ENCODE peak calls at places on chromosome 15, in nine cellular contexts. One of them, this sample, is unnamed.

GRCh38 chr15:51837784-51838183 is 8.3 kb downstream of the TMOD3 start:
- DNase-seq in stimulated activated CD4-positive, alpha-beta T cell treated with anti-CD3 and anti-CD28 coated beads, Interleukin-1b, Interleukin-23, amount 100 ng/mL, for 1 hour: no peak
- DNase-seq in SK-MEL-5: no peak
- DNase-seq in AG08396: no peak
- DNase-seq in CD8-positive, alpha-beta memory T cell: no peak
- DNase-seq in RCC 7860: no peak
- DNase-seq in activated CD8-positive, alpha-beta memory T cell treated with anti-CD3 and anti-CD28 coated beads for 24 hours: no peak
- DNase-seq in activated CD4-positive, CD25-positive, alpha-beta regulatory T cell treated with anti-CD3 and anti-CD28 coated beads, Interleukin-2, amount 50 U/mL, for 16 hours: no peak
- DNase-seq in neural crest cell: no peak
- DNase-seq in this sample: no peak

GRCh38 chr15:69304176-69304533 is 5.4 kb downstream of the PAQR5 start:
- DNase-seq in RCC 7860: peak; percentile 86
- DNase-seq in AG08396: peak; percentile 82
- DNase-seq in CD8-positive, alpha-beta memory T cell: no peak
- DNase-seq in activated CD4-positive, CD25-positive, alpha-beta regulatory T cell treated with anti-CD3 and anti-CD28 coated beads, Interleukin-2, amount 50 U/mL, for 16 hours: no peak
- DNase-seq in neural crest cell: no peak
- DNase-seq in activated CD8-positive, alpha-beta memory T cell treated with anti-CD3 and anti-CD28 coated beads for 24 hours: no peak
- DNase-seq in SK-MEL-5: no peak
- DNase-seq in stimulated activated CD4-positive, alpha-beta T cell treated with anti-CD3 and anti-CD28 coated beads, Interleukin-1b, Interleukin-23, amount 100 ng/mL, for 1 hour: no peak
- DNase-seq in this sample: no peak

GRCh38 chr15:61131598-61131954 is 97.5 kb downstream of the RORA start:
- DNase-seq in stimulated activated CD4-positive, alpha-beta T cell treated with anti-CD3 and anti-CD28 coated beads, Interleukin-1b, Interleukin-23, amount 100 ng/mL, for 1 hour: no peak
- DNase-seq in activated CD8-positive, alpha-beta memory T cell treated with anti-CD3 and anti-CD28 coated beads for 24 hours: no peak
- DNase-seq in SK-MEL-5: no peak
- DNase-seq in RCC 7860: no peak
- DNase-seq in AG08396: no peak
- DNase-seq in activated CD4-positive, CD25-positive, alpha-beta regulatory T cell treated with anti-CD3 and anti-CD28 coated beads, Interleukin-2, amount 50 U/mL, for 16 hours: no peak
- DNase-seq in CD8-positive, alpha-beta memory T cell: no peak
- DNase-seq in neural crest cell: no peak
- DNase-seq in this sample: no peak

GRCh38 chr15:35126236-35126635 is 41.1 kb upstream of the NANOGP8 start:
- DNase-seq in CD8-positive, alpha-beta memory T cell: no peak
- DNase-seq in RCC 7860: no peak
- DNase-seq in SK-MEL-5: no peak
- DNase-seq in activated CD4-positive, CD25-positive, alpha-beta regulatory T cell treated with anti-CD3 and anti-CD28 coated beads, Interleukin-2, amount 50 U/mL, for 16 hours: no peak
- DNase-seq in neural crest cell: no peak
- DNase-seq in stimulated activated CD4-positive, alpha-beta T cell treated with anti-CD3 and anti-CD28 coated beads, Interleukin-1b, Interleukin-23, amount 100 ng/mL, for 1 hour: no peak
- DNase-seq in activated CD8-positive, alpha-beta memory T cell treated with anti-CD3 and anti-CD28 coated beads for 24 hours: no peak
- DNase-seq in AG08396: no peak
- DNase-seq in this sample: no peak

GRCh38 chr15:28983432-28984311 is 97.9 kb downstream of the APBA2 start:
- DNase-seq in activated CD4-positive, CD25-positive, alpha-beta regulatory T cell treated with anti-CD3 and anti-CD28 coated beads, Interleukin-2, amount 50 U/mL, for 16 hours: no peak
- DNase-seq in SK-MEL-5: no peak
- DNase-seq in RCC 7860: no peak
- DNase-seq in neural crest cell: no peak
- DNase-seq in activated CD8-positive, alpha-beta memory T cell treated with anti-CD3 and anti-CD28 coated beads for 24 hours: peak; percentile 54
- DNase-seq in CD8-positive, alpha-beta memory T cell: no peak
- DNase-seq in AG08396: no peak
- DNase-seq in stimulated activated CD4-positive, alpha-beta T cell treated with anti-CD3 and anti-CD28 coated beads, Interleukin-1b, Interleukin-23, amount 100 ng/mL, for 1 hour: no peak
- DNase-seq in this sample: no peak

GRCh38 chr15:58179741-58180381 is 41.7 kb downstream of the AQP9 start:
- DNase-seq in AG08396: no peak
- DNase-seq in activated CD8-positive, alpha-beta memory T cell treated with anti-CD3 and anti-CD28 coated beads for 24 hours: no peak
- DNase-seq in CD8-positive, alpha-beta memory T cell: no peak
- DNase-seq in stimulated activated CD4-positive, alpha-beta T cell treated with anti-CD3 and anti-CD28 coated beads, Interleukin-1b, Interleukin-23, amount 100 ng/mL, for 1 hour: no peak
- DNase-seq in neural crest cell: no peak
- DNase-seq in activated CD4-positive, CD25-positive, alpha-beta regulatory T cell treated with anti-CD3 and anti-CD28 coated beads, Interleukin-2, amount 50 U/mL, for 16 hours: no peak
- DNase-seq in SK-MEL-5: no peak
- DNase-seq in RCC 7860: no peak
- DNase-seq in this sample: no peak

GRCh38 chr15:97977734-97978133 is 17.2 kb downstream of the ARRDC4 start:
- DNase-seq in neural crest cell: no peak
- DNase-seq in SK-MEL-5: no peak
- DNase-seq in CD8-positive, alpha-beta memory T cell: no peak
- DNase-seq in AG08396: no peak
- DNase-seq in activated CD8-positive, alpha-beta memory T cell treated with anti-CD3 and anti-CD28 coated beads for 24 hours: no peak
- DNase-seq in activated CD4-positive, CD25-positive, alpha-beta regulatory T cell treated with anti-CD3 and anti-CD28 coated beads, Interleukin-2, amount 50 U/mL, for 16 hours: no peak
- DNase-seq in stimulated activated CD4-positive, alpha-beta T cell treated with anti-CD3 and anti-CD28 coated beads, Interleukin-1b, Interleukin-23, amount 100 ng/mL, for 1 hour: no peak
- DNase-seq in RCC 7860: no peak
- DNase-seq in this sample: no peak

GRCh38 chr15:78065973-78066946 is 11.3 kb downstream of the TBC1D2B start:
- DNase-seq in activated CD8-positive, alpha-beta memory T cell treated with anti-CD3 and anti-CD28 coated beads for 24 hours: no peak
- DNase-seq in AG08396: no peak
- DNase-seq in RCC 7860: no peak
- DNase-seq in SK-MEL-5: no peak
- DNase-seq in neural crest cell: no peak
- DNase-seq in activated CD4-positive, CD25-positive, alpha-beta regulatory T cell treated with anti-CD3 and anti-CD28 coated beads, Interleukin-2, amount 50 U/mL, for 16 hours: no peak
- DNase-seq in CD8-positive, alpha-beta memory T cell: no peak
- DNase-seq in stimulated activated CD4-positive, alpha-beta T cell treated with anti-CD3 and anti-CD28 coated beads, Interleukin-1b, Interleukin-23, amount 100 ng/mL, for 1 hour: no peak
- DNase-seq in this sample: no peak

GRCh38 chr15:89836255-89837133 is 21.8 kb upstream of the ANPEP start:
- DNase-seq in AG08396: peak; percentile 85
- DNase-seq in activated CD4-positive, CD25-positive, alpha-beta regulatory T cell treated with anti-CD3 and anti-CD28 coated beads, Interleukin-2, amount 50 U/mL, for 16 hours: no peak
- DNase-seq in RCC 7860: peak; percentile 85
- DNase-seq in CD8-positive, alpha-beta memory T cell: no peak
- DNase-seq in SK-MEL-5: peak; percentile 14
- DNase-seq in activated CD8-positive, alpha-beta memory T cell treated with anti-CD3 and anti-CD28 coated beads for 24 hours: no peak
- DNase-seq in neural crest cell: no peak
- DNase-seq in stimulated activated CD4-positive, alpha-beta T cell treated with anti-CD3 and anti-CD28 coated beads, Interleukin-1b, Interleukin-23, amount 100 ng/mL, for 1 hour: no peak
- DNase-seq in this sample: no peak

GRCh38 chr15:89822030-89822429 is 7.4 kb upstream of the ANPEP start:
- DNase-seq in activated CD8-positive, alpha-beta memory T cell treated with anti-CD3 and anti-CD28 coated beads for 24 hours: no peak
- DNase-seq in AG08396: no peak
- DNase-seq in CD8-positive, alpha-beta memory T cell: no peak
- DNase-seq in SK-MEL-5: no peak
- DNase-seq in neural crest cell: no peak
- DNase-seq in RCC 7860: peak; percentile 79
- DNase-seq in activated CD4-positive, CD25-positive, alpha-beta regulatory T cell treated with anti-CD3 and anti-CD28 coated beads, Interleukin-2, amount 50 U/mL, for 16 hours: no peak
- DNase-seq in stimulated activated CD4-positive, alpha-beta T cell treated with anti-CD3 and anti-CD28 coated beads, Interleukin-1b, Interleukin-23, amount 100 ng/mL, for 1 hour: no peak
- DNase-seq in this sample: no peak

GRCh38 chr15:67032608-67033007 is 32.8 kb upstream of the SMAD3 start:
- DNase-seq in CD8-positive, alpha-beta memory T cell: no peak
- DNase-seq in activated CD8-positive, alpha-beta memory T cell treated with anti-CD3 and anti-CD28 coated beads for 24 hours: no peak
- DNase-seq in neural crest cell: no peak
- DNase-seq in activated CD4-positive, CD25-positive, alpha-beta regulatory T cell treated with anti-CD3 and anti-CD28 coated beads, Interleukin-2, amount 50 U/mL, for 16 hours: no peak
- DNase-seq in RCC 7860: no peak
- DNase-seq in stimulated activated CD4-positive, alpha-beta T cell treated with anti-CD3 and anti-CD28 coated beads, Interleukin-1b, Interleukin-23, amount 100 ng/mL, for 1 hour: no peak
- DNase-seq in SK-MEL-5: no peak
- DNase-seq in AG08396: no peak
- DNase-seq in this sample: no peak

GRCh38 chr15:22892333-22892732 is 53.9 kb downstream of the NIPA2 start:
- DNase-seq in stimulated activated CD4-positive, alpha-beta T cell treated with anti-CD3 and anti-CD28 coated beads, Interleukin-1b, Interleukin-23, amount 100 ng/mL, for 1 hour: no peak
- DNase-seq in neural crest cell: no peak
- DNase-seq in CD8-positive, alpha-beta memory T cell: no peak
- DNase-seq in RCC 7860: no peak
- DNase-seq in AG08396: no peak
- DNase-seq in activated CD8-positive, alpha-beta memory T cell treated with anti-CD3 and anti-CD28 coated beads for 24 hours: no peak
- DNase-seq in SK-MEL-5: no peak
- DNase-seq in activated CD4-positive, CD25-positive, alpha-beta regulatory T cell treated with anti-CD3 and anti-CD28 coated beads, Interleukin-2, amount 50 U/mL, for 16 hours: no peak
- DNase-seq in this sample: no peak

GRCh38 chr15:39140060-39140604 is 440.7 kb upstream of the THBS1 start:
- DNase-seq in neural crest cell: no peak
- DNase-seq in activated CD8-positive, alpha-beta memory T cell treated with anti-CD3 and anti-CD28 coated beads for 24 hours: no peak
- DNase-seq in CD8-positive, alpha-beta memory T cell: no peak
- DNase-seq in stimulated activated CD4-positive, alpha-beta T cell treated with anti-CD3 and anti-CD28 coated beads, Interleukin-1b, Interleukin-23, amount 100 ng/mL, for 1 hour: no peak
- DNase-seq in RCC 7860: peak; percentile 83
- DNase-seq in SK-MEL-5: peak; percentile 22
- DNase-seq in AG08396: peak; percentile 46
- DNase-seq in activated CD4-positive, CD25-positive, alpha-beta regulatory T cell treated with anti-CD3 and anti-CD28 coated beads, Interleukin-2, amount 50 U/mL, for 16 hours: no peak
- DNase-seq in this sample: no peak

GRCh38 chr15:40308844-40309189 is 1.1 kb upstream of the PLCB2 start:
- DNase-seq in AG08396: no peak
- DNase-seq in activated CD8-positive, alpha-beta memory T cell treated with anti-CD3 and anti-CD28 coated beads for 24 hours: peak; percentile 80
- DNase-seq in RCC 7860: no peak
- DNase-seq in neural crest cell: no peak
- DNase-seq in activated CD4-positive, CD25-positive, alpha-beta regulatory T cell treated with anti-CD3 and anti-CD28 coated beads, Interleukin-2, amount 50 U/mL, for 16 hours: no peak
- DNase-seq in SK-MEL-5: no peak
- DNase-seq in CD8-positive, alpha-beta memory T cell: no peak
- DNase-seq in stimulated activated CD4-positive, alpha-beta T cell treated with anti-CD3 and anti-CD28 coated beads, Interleukin-1b, Interleukin-23, amount 100 ng/mL, for 1 hour: no peak
- DNase-seq in this sample: no peak

GRCh38 chr15:77346637-77347036 is 73.3 kb downstream of the PEAK1 start:
- DNase-seq in AG08396: no peak
- DNase-seq in activated CD4-positive, CD25-positive, alpha-beta regulatory T cell treated with anti-CD3 and anti-CD28 coated beads, Interleukin-2, amount 50 U/mL, for 16 hours: no peak
- DNase-seq in CD8-positive, alpha-beta memory T cell: no peak
- DNase-seq in SK-MEL-5: no peak
- DNase-seq in RCC 7860: no peak
- DNase-seq in activated CD8-positive, alpha-beta memory T cell treated with anti-CD3 and anti-CD28 coated beads for 24 hours: no peak
- DNase-seq in stimulated activated CD4-positive, alpha-beta T cell treated with anti-CD3 and anti-CD28 coated beads, Interleukin-1b, Interleukin-23, amount 100 ng/mL, for 1 hour: no peak
- DNase-seq in neural crest cell: no peak
- DNase-seq in this sample: peak; percentile 71

GRCh38 chr15:84750583-84751092 is 2.2 kb downstream of the ZNF592 start:
- DNase-seq in stimulated activated CD4-positive, alpha-beta T cell treated with anti-CD3 and anti-CD28 coated beads, Interleukin-1b, Interleukin-23, amount 100 ng/mL, for 1 hour: no peak
- DNase-seq in SK-MEL-5: no peak
- DNase-seq in CD8-positive, alpha-beta memory T cell: no peak
- DNase-seq in activated CD4-positive, CD25-positive, alpha-beta regulatory T cell treated with anti-CD3 and anti-CD28 coated beads, Interleukin-2, amount 50 U/mL, for 16 hours: no peak
- DNase-seq in RCC 7860: no peak
- DNase-seq in AG08396: no peak
- DNase-seq in neural crest cell: no peak
- DNase-seq in activated CD8-positive, alpha-beta memory T cell treated with anti-CD3 and anti-CD28 coated beads for 24 hours: no peak
- DNase-seq in this sample: no peak

GRCh38 chr15:66196565-66196964 is 57.0 kb downstream of the MEGF11 start:
- DNase-seq in stimulated activated CD4-positive, alpha-beta T cell treated with anti-CD3 and anti-CD28 coated beads, Interleukin-1b, Interleukin-23, amount 100 ng/mL, for 1 hour: no peak
- DNase-seq in RCC 7860: peak; percentile 46
- DNase-seq in SK-MEL-5: peak; percentile 6
- DNase-seq in activated CD4-positive, CD25-positive, alpha-beta regulatory T cell treated with anti-CD3 and anti-CD28 coated beads, Interleukin-2, amount 50 U/mL, for 16 hours: no peak
- DNase-seq in AG08396: no peak
- DNase-seq in neural crest cell: no peak
- DNase-seq in CD8-positive, alpha-beta memory T cell: no peak
- DNase-seq in activated CD8-positive, alpha-beta memory T cell treated with anti-CD3 and anti-CD28 coated beads for 24 hours: no peak
- DNase-seq in this sample: no peak

GRCh38 chr15:47412802-47413201 is 304.5 kb upstream of the SEMA6D start:
- DNase-seq in RCC 7860: no peak
- DNase-seq in stimulated activated CD4-positive, alpha-beta T cell treated with anti-CD3 and anti-CD28 coated beads, Interleukin-1b, Interleukin-23, amount 100 ng/mL, for 1 hour: no peak
- DNase-seq in activated CD8-positive, alpha-beta memory T cell treated with anti-CD3 and anti-CD28 coated beads for 24 hours: no peak
- DNase-seq in AG08396: no peak
- DNase-seq in neural crest cell: no peak
- DNase-seq in SK-MEL-5: no peak
- DNase-seq in activated CD4-positive, CD25-positive, alpha-beta regulatory T cell treated with anti-CD3 and anti-CD28 coated beads, Interleukin-2, amount 50 U/mL, for 16 hours: no peak
- DNase-seq in CD8-positive, alpha-beta memory T cell: no peak
- DNase-seq in this sample: no peak

GRCh38 chr15:41838400-41838897 is at the start of gene PLA2G4B:
- DNase-seq in activated CD8-positive, alpha-beta memory T cell treated with anti-CD3 and anti-CD28 coated beads for 24 hours: no peak
- DNase-seq in SK-MEL-5: no peak
- DNase-seq in AG08396: no peak
- DNase-seq in stimulated activated CD4-positive, alpha-beta T cell treated with anti-CD3 and anti-CD28 coated beads, Interleukin-1b, Interleukin-23, amount 100 ng/mL, for 1 hour: no peak
- DNase-seq in activated CD4-positive, CD25-positive, alpha-beta regulatory T cell treated with anti-CD3 and anti-CD28 coated beads, Interleukin-2, amount 50 U/mL, for 16 hours: no peak
- DNase-seq in CD8-positive, alpha-beta memory T cell: no peak
- DNase-seq in neural crest cell: no peak
- DNase-seq in RCC 7860: no peak
- DNase-seq in this sample: no peak

GRCh38 chr15:94021621-94022320 is 209.6 kb upstream of the MCTP2 start:
- DNase-seq in RCC 7860: no peak
- DNase-seq in stimulated activated CD4-positive, alpha-beta T cell treated with anti-CD3 and anti-CD28 coated beads, Interleukin-1b, Interleukin-23, amount 100 ng/mL, for 1 hour: no peak
- DNase-seq in activated CD8-positive, alpha-beta memory T cell treated with anti-CD3 and anti-CD28 coated beads for 24 hours: no peak
- DNase-seq in activated CD4-positive, CD25-positive, alpha-beta regulatory T cell treated with anti-CD3 and anti-CD28 coated beads, Interleukin-2, amount 50 U/mL, for 16 hours: no peak
- DNase-seq in AG08396: no peak
- DNase-seq in CD8-positive, alpha-beta memory T cell: no peak
- DNase-seq in neural crest cell: no peak
- DNase-seq in SK-MEL-5: no peak
- DNase-seq in this sample: no peak

GRCh38 chr15:75985966-75986365 is 26.3 kb downstream of the NRG4 start:
- DNase-seq in neural crest cell: no peak
- DNase-seq in RCC 7860: no peak
- DNase-seq in AG08396: no peak
- DNase-seq in CD8-positive, alpha-beta memory T cell: no peak
- DNase-seq in activated CD4-positive, CD25-positive, alpha-beta regulatory T cell treated with anti-CD3 and anti-CD28 coated beads, Interleukin-2, amount 50 U/mL, for 16 hours: no peak
- DNase-seq in SK-MEL-5: no peak
- DNase-seq in activated CD8-positive, alpha-beta memory T cell treated with anti-CD3 and anti-CD28 coated beads for 24 hours: no peak
- DNase-seq in stimulated activated CD4-positive, alpha-beta T cell treated with anti-CD3 and anti-CD28 coated beads, Interleukin-1b, Interleukin-23, amount 100 ng/mL, for 1 hour: no peak
- DNase-seq in this sample: no peak

GRCh38 chr15:100759698-100760356 is 119.8 kb upstream of the ALDH1A3 start:
- DNase-seq in activated CD4-positive, CD25-positive, alpha-beta regulatory T cell treated with anti-CD3 and anti-CD28 coated beads, Interleukin-2, amount 50 U/mL, for 16 hours: no peak
- DNase-seq in CD8-positive, alpha-beta memory T cell: no peak
- DNase-seq in stimulated activated CD4-positive, alpha-beta T cell treated with anti-CD3 and anti-CD28 coated beads, Interleukin-1b, Interleukin-23, amount 100 ng/mL, for 1 hour: no peak
- DNase-seq in RCC 7860: peak; percentile 52
- DNase-seq in neural crest cell: no peak
- DNase-seq in activated CD8-positive, alpha-beta memory T cell treated with anti-CD3 and anti-CD28 coated beads for 24 hours: no peak
- DNase-seq in SK-MEL-5: no peak
- DNase-seq in AG08396: peak; percentile 57
- DNase-seq in this sample: no peak

GRCh38 chr15:53251998-53252397 is 461.9 kb upstream of the ONECUT1 start:
- DNase-seq in RCC 7860: no peak
- DNase-seq in stimulated activated CD4-positive, alpha-beta T cell treated with anti-CD3 and anti-CD28 coated beads, Interleukin-1b, Interleukin-23, amount 100 ng/mL, for 1 hour: no peak
- DNase-seq in AG08396: no peak
- DNase-seq in activated CD8-positive, alpha-beta memory T cell treated with anti-CD3 and anti-CD28 coated beads for 24 hours: no peak
- DNase-seq in neural crest cell: no peak
- DNase-seq in activated CD4-positive, CD25-positive, alpha-beta regulatory T cell treated with anti-CD3 and anti-CD28 coated beads, Interleukin-2, amount 50 U/mL, for 16 hours: no peak
- DNase-seq in CD8-positive, alpha-beta memory T cell: no peak
- DNase-seq in SK-MEL-5: no peak
- DNase-seq in this sample: peak; percentile 44

GRCh38 chr15:100031665-100032357 is 298.6 kb upstream of the LYSMD4 start:
- DNase-seq in SK-MEL-5: no peak
- DNase-seq in activated CD4-positive, CD25-positive, alpha-beta regulatory T cell treated with anti-CD3 and anti-CD28 coated beads, Interleukin-2, amount 50 U/mL, for 16 hours: no peak
- DNase-seq in CD8-positive, alpha-beta memory T cell: no peak
- DNase-seq in AG08396: no peak
- DNase-seq in activated CD8-positive, alpha-beta memory T cell treated with anti-CD3 and anti-CD28 coated beads for 24 hours: no peak
- DNase-seq in neural crest cell: no peak
- DNase-seq in stimulated activated CD4-positive, alpha-beta T cell treated with anti-CD3 and anti-CD28 coated beads, Interleukin-1b, Interleukin-23, amount 100 ng/mL, for 1 hour: no peak
- DNase-seq in RCC 7860: no peak
- DNase-seq in this sample: no peak

GRCh38 chr15:68721886-68722285 is 98.8 kb downstream of the ANP32A start:
- DNase-seq in stimulated activated CD4-positive, alpha-beta T cell treated with anti-CD3 and anti-CD28 coated beads, Interleukin-1b, Interleukin-23, amount 100 ng/mL, for 1 hour: no peak
- DNase-seq in CD8-positive, alpha-beta memory T cell: no peak
- DNase-seq in activated CD4-positive, CD25-positive, alpha-beta regulatory T cell treated with anti-CD3 and anti-CD28 coated beads, Interleukin-2, amount 50 U/mL, for 16 hours: no peak
- DNase-seq in neural crest cell: no peak
- DNase-seq in activated CD8-positive, alpha-beta memory T cell treated with anti-CD3 and anti-CD28 coated beads for 24 hours: no peak
- DNase-seq in AG08396: no peak
- DNase-seq in SK-MEL-5: peak; percentile 56
- DNase-seq in RCC 7860: no peak
- DNase-seq in this sample: no peak